ENCODE peak calls at places on chromosomes 7 and 10, in five cellular contexts. M, O, Z, C and W are unnamed samples.

GRCh38 chr10:91006752-91007346 is 86.0 kb upstream of the ANKRD1 start:
- DNase-seq in Z (no peak), M (no peak), C (no peak), O (peak; percentile 37), W (no peak)

GRCh38 chr10:101397140-101397539 is 43.2 kb downstream of the BTRC start:
- DNase-seq in Z (no peak), M (no peak), O (peak; percentile 88), C (no peak), W (peak; percentile 48)

GRCh38 chr7:142612264-142612881 is 136.9 kb upstream of the PRSS1 start:
- DNase-seq in O (peak; percentile 58), M (no peak), Z (no peak), C (no peak), W (no peak)

GRCh38 chr10:77629775-77630565 is 7.6 kb downstream of the KCNMA1 start:
- DNase-seq in Z (no peak), C (no peak), M (no peak), O (peak; percentile 79), W (no peak)

GRCh38 chr7:86094166-86094669 is 549.5 kb upstream of the GRM3 start:
- DNase-seq in O (no peak), Z (no peak), C (no peak), M (no peak), W (no peak)

GRCh38 chr10:112471878-112472487 is 25.0 kb downstream of the VTI1A start:
- DNase-seq in M (peak; percentile 55), O (peak; percentile 63), Z (no peak), C (no peak), W (peak; percentile 20)

GRCh38 chr10:133258818-133259602 is 17.7 kb downstream of the ADAM8 start:
- DNase-seq in Z (peak; percentile 55), O (peak; percentile 99), M (no peak), C (no peak), W (no peak)

GRCh38 chr7:121582258-121582657 is 186.2 kb upstream of the FAM3C start:
- DNase-seq in Z (no peak), C (no peak), O (no peak), M (no peak), W (no peak)

GRCh38 chr7:21108182-21108581 is 319.7 kb upstream of the SP4 start:
- DNase-seq in O (no peak), M (no peak), Z (no peak), C (no peak), W (no peak)

GRCh38 chr10:62805139-62806092 is 896 bp downstream of the ADO start:
- DNase-seq in M (peak; percentile 73), O (peak; percentile 72), Z (peak; percentile 9), C (peak; percentile 62), W (peak; percentile 47)

GRCh38 chr7:131493559-131493958 is 62.9 kb downstream of the PODXL start:
- DNase-seq in M (no peak), Z (no peak), O (no peak), C (no peak), W (no peak)

GRCh38 chr10:29877798-29878491 is 181.4 kb downstream of the JCAD start:
- DNase-seq in O (no peak), C (no peak), M (no peak), Z (no peak), W (no peak)

GRCh38 chr10:43352951-43353350 is 18.5 kb upstream of the FXYD4 start:
- DNase-seq in Z (no peak), O (no peak), M (no peak), C (no peak), W (no peak)

GRCh38 chr10:14681802-14682201 is 92.9 kb downstream of the FAM107B start:
- DNase-seq in O (no peak), M (no peak), Z (no peak), C (no peak), W (no peak)

GRCh38 chr7:36614954-36615353 is 109.3 kb downstream of the AOAH start:
- DNase-seq in O (no peak), C (no peak), Z (no peak), M (no peak), W (no peak)

GRCh38 chr10:120841522-120842189 is 9.5 kb upstream of the WDR11 start:
- DNase-seq in O (no peak), M (no peak), Z (no peak), C (no peak), W (no peak)

GRCh38 chr10:16828114-16828568 is 10.9 kb upstream of the RSU1 start:
- DNase-seq in O (peak; percentile 79), Z (peak; percentile 54), M (peak; percentile 69), C (peak; percentile 78), W (peak; percentile 76)

GRCh38 chr7:95004618-95005282 is 97.4 kb downstream of the PPP1R9A start:
- DNase-seq in O (peak; percentile 37), Z (no peak), M (no peak), C (no peak), W (no peak)

GRCh38 chr10:71241114-71241898 is 28.9 kb downstream of the UNC5B start:
- DNase-seq in M (no peak), O (peak; percentile 74), Z (no peak), C (no peak), W (no peak)

GRCh38 chr10:29588640-29589421 is 45.9 kb downstream of the SVIL start:
- DNase-seq in Z (peak; percentile 95), M (no peak), O (peak; percentile 66), C (no peak), W (no peak)

GRCh38 chr10:33412261-33413092 is 78.0 kb upstream of the NRP1 start:
- DNase-seq in O (peak; percentile 80), C (no peak), Z (peak; percentile 61), M (no peak), W (no peak)

GRCh38 chr10:68560916-68561691 is 967 bp downstream of the TET1 start:
- DNase-seq in Z (no peak), O (peak; percentile 67), C (peak; percentile 61), M (peak; percentile 64), W (peak; percentile 35)

GRCh38 chr7:113109718-113110117 is 8.6 kb downstream of the SMIM30 start:
- DNase-seq in M (no peak), Z (peak; percentile 46), C (no peak), O (no peak), W (no peak)

GRCh38 chr7:51016546-51016945 is 233.8 kb upstream of the GRB10 start:
- DNase-seq in O (no peak), Z (no peak), C (no peak), M (peak; percentile 35), W (no peak)

DNA sequence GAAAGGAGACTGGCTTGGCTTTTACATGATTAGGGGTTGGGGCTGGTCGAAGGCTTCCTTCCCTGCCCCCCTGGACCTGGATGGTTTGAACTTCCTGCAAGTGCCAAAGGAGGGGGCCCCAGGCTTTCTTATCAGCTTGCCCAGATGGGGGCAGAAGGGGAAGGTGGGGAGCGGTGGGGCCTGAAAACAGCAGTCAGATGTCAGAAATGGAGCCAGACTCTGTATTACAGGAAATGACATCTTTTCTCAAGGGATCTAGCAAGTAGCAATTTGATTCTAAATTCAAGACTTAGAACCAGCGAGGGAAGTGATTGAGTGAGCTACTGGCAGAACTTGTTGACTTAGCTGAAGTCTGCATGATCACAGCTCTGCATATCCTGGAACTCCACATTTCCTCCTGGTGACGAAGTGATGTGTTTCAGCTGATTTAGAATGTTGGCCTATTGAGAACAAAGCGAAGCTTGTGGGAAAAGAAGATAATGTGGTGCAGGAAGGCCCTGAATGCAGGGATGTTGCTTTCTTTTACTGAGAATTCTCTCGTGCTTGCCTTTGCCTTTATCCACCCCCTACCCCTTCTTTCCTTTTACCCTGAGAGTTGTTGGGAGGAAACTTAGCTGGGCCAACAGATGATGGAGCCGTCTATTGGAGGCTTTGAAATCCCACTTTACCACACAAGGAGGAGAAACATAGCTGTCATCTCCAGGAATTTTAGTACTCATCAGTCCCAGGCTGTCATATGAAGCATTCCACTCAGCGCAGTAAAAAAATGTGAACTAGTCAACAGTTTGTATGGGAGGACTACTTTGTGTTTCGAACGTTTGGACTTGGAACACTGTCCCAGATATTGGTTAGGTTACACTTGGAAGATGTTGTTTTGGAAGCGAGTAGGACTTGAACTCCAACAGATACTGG is 43.2 kb downstream of the CCNY start:
- DNase-seq in O (peak; percentile 66), C (no peak), M (peak; percentile 55), Z (no peak), W (no peak)
- H3K79me1 ChIP-seq in O (peaks cover 21% of the 10 kb centered on the region), C (peaks cover 3% of the 10 kb centered on the region), M (peaks cover 13% of the 10 kb centered on the region), Z (no peaks in the 10 kb centered on the region), W (no peaks in the 10 kb centered on the region)

GRCh38 chr7:74480861-74481417 is 27.2 kb downstream of the GTF2IRD1 start:
- DNase-seq in M (no peak), Z (peak; percentile 89), O (peak; percentile 83), C (no peak), W (no peak)
- H3K4ac ChIP-seq in M (no peak overlapping the region), Z (peak overlapping the region; percentile 9), O (peak overlapping the region; percentile 34), C (no peak overlapping the region), W (no peak overlapping the region)

DNA sequence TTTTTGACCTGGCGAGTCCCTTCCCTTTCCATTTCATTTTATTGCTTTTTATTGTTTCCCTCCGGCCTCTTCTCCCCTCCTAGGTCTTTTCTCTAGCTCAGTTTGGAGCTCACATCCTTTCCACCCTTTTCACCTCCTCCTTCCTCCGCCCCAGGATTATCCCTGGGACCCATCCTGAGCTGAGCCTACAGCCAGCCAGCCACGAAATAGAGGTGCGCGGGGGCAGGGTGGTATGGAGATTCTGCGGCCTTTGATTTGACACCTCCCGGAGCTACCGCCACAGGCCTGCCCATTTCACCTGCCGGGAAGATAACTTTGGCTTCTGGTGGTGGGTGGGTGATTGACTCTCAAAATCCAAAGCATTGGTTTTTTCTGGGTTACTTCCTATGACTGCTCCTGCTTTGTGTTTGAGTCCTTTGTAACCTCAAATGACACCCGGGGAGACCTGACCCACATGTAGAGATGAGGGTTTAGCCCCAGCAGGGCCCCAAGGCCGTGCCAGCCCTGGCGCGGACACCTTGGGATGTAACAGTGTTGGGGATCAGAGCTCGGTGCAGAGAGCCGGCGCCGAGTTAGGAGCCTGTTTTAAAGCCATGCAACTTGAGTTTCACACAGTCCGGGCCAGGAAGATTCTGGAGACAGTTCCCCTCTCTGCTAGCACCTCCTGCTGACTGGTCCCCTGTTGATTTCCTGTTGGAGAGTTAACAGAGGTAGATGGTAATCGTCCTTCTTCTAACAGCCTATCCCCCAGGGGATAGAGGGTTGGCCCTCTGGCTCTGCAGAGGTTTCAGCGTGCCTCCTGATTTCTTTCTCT is 1.5 kb downstream of the DUSP5 start:
- DNase-seq in Z (no peak), C (peak; percentile 76), O (peak; percentile 68), M (peak; percentile 73), W (no peak)
- H2BK12ac ChIP-seq in Z (peak overlapping the region; percentile 79), C (no peak overlapping the region), O (peak overlapping the region; percentile 11), M (no peak overlapping the region), W (no peak overlapping the region)

DNA sequence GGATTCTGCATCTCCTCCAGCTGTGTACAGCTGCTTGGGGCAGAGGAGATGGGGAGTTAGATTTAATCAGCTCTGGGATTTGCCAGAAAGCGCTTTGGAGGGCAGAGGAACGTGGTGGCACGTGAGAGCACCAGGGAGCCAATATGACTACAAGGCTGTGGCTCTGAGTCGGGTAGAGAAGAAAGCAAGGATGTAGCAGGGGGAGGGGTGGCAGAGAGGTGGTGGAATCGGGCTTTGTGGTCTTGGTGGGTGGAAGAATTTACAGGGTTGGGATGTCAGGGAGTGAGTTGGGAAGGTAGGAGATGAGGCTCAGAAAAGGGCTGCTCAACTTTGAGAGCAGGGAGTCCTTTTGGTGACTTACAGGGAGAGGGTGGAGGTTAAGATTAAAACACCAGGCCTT is 113.6 kb downstream of the CCNY start:
- DNase-seq in O (no peak), M (no peak), Z (no peak), C (no peak), W (no peak)
- H3K79me1 ChIP-seq in O (peaks cover 43% of the 10 kb centered on the region), M (peaks cover 13% of the 10 kb centered on the region), Z (peaks cover 15% of the 10 kb centered on the region), C (peaks cover 4% of the 10 kb centered on the region), W (peaks cover 6% of the 10 kb centered on the region)